ENCODE peak calls at places on chromosomes 2 and 18, in eight cellular contexts. One of them, this sample, is unnamed.

GRCh38 chr2:86809481-86810121 is 18.9 kb upstream of the CD8A start:
- DNase-seq in heart right ventricle: no peak
- DNase-seq in heart left ventricle: no peak
- DNase-seq in IMR-90: no peak
- DNase-seq in ovary: no peak
- DNase-seq in CD8-positive, alpha-beta memory T cell: peak; percentile 68
- DNase-seq in SK-N-SH: no peak
- DNase-seq in aorta: no peak
- DNase-seq in this sample: peak; percentile 81

GRCh38 chr18:9428301-9428706 is 47.0 kb upstream of the RALBP1 start:
- DNase-seq in CD8-positive, alpha-beta memory T cell: no peak
- DNase-seq in heart right ventricle: no peak
- DNase-seq in aorta: no peak
- DNase-seq in ovary: no peak
- DNase-seq in heart left ventricle: no peak
- DNase-seq in IMR-90: no peak
- DNase-seq in SK-N-SH: peak; percentile 34
- DNase-seq in this sample: no peak

GRCh38 chr18:60722742-60723141 is 350.2 kb upstream of the MC4R start:
- DNase-seq in aorta: no peak
- DNase-seq in heart right ventricle: no peak
- DNase-seq in heart left ventricle: no peak
- DNase-seq in IMR-90: no peak
- DNase-seq in SK-N-SH: no peak
- DNase-seq in CD8-positive, alpha-beta memory T cell: no peak
- DNase-seq in ovary: no peak
- DNase-seq in this sample: no peak

GRCh38 chr2:176090870-176091269 is 1.7 kb upstream of the HOXD13 start:
- DNase-seq in IMR-90: no peak
- DNase-seq in CD8-positive, alpha-beta memory T cell: no peak
- DNase-seq in SK-N-SH: no peak
- DNase-seq in ovary: no peak
- DNase-seq in heart left ventricle: no peak
- DNase-seq in heart right ventricle: no peak
- DNase-seq in aorta: no peak
- DNase-seq in this sample: no peak

GRCh38 chr2:112140413-112140802 is 2.2 kb downstream of the FBLN7 start:
- DNase-seq in SK-N-SH: no peak
- DNase-seq in heart right ventricle: no peak
- DNase-seq in heart left ventricle: no peak
- DNase-seq in aorta: no peak
- DNase-seq in IMR-90: no peak
- DNase-seq in ovary: no peak
- DNase-seq in CD8-positive, alpha-beta memory T cell: no peak
- DNase-seq in this sample: no peak

GRCh38 chr2:213238753-213239591 is 45.3 kb upstream of the SPAG16 start:
- DNase-seq in CD8-positive, alpha-beta memory T cell: no peak
- DNase-seq in aorta: no peak
- DNase-seq in ovary: no peak
- DNase-seq in heart right ventricle: no peak
- DNase-seq in SK-N-SH: no peak
- DNase-seq in IMR-90: peak; percentile 86
- DNase-seq in heart left ventricle: no peak
- DNase-seq in this sample: no peak

GRCh38 chr18:49890041-49890440 is 76.7 kb upstream of the ACAA2 start:
- DNase-seq in SK-N-SH: no peak
- DNase-seq in aorta: no peak
- DNase-seq in IMR-90: no peak
- DNase-seq in heart right ventricle: no peak
- DNase-seq in heart left ventricle: no peak
- DNase-seq in ovary: no peak
- DNase-seq in CD8-positive, alpha-beta memory T cell: no peak
- DNase-seq in this sample: no peak

GRCh38 chr2:15752552-15753232 is 161.0 kb downstream of the DDX1 start:
- DNase-seq in SK-N-SH: no peak
- DNase-seq in IMR-90: no peak
- DNase-seq in heart left ventricle: no peak
- DNase-seq in aorta: no peak
- DNase-seq in ovary: no peak
- DNase-seq in heart right ventricle: no peak
- DNase-seq in CD8-positive, alpha-beta memory T cell: no peak
- DNase-seq in this sample: no peak

GRCh38 chr2:130241041-130241707 is 42.9 kb upstream of the TUBA3E start:
- DNase-seq in SK-N-SH: no peak
- DNase-seq in aorta: no peak
- DNase-seq in IMR-90: peak; percentile 5
- DNase-seq in heart right ventricle: no peak
- DNase-seq in ovary: no peak
- DNase-seq in heart left ventricle: no peak
- DNase-seq in CD8-positive, alpha-beta memory T cell: no peak
- DNase-seq in this sample: no peak

GRCh38 chr2:10787176-10787968 is 25.2 kb downstream of the PDIA6 start:
- DNase-seq in heart left ventricle: no peak
- DNase-seq in ovary: no peak
- DNase-seq in SK-N-SH: peak; percentile 60
- DNase-seq in IMR-90: no peak
- DNase-seq in aorta: peak; percentile 62
- DNase-seq in heart right ventricle: no peak
- DNase-seq in CD8-positive, alpha-beta memory T cell: no peak
- DNase-seq in this sample: peak; percentile 32

GRCh38 chr2:103264058-103264457 is 502.2 kb downstream of the TMEM182 start:
- DNase-seq in aorta: no peak
- DNase-seq in SK-N-SH: no peak
- DNase-seq in heart left ventricle: no peak
- DNase-seq in IMR-90: no peak
- DNase-seq in ovary: no peak
- DNase-seq in CD8-positive, alpha-beta memory T cell: no peak
- DNase-seq in heart right ventricle: no peak
- DNase-seq in this sample: no peak

GRCh38 chr2:64212346-64212745 is 68.1 kb upstream of the PELI1 start:
- DNase-seq in IMR-90: peak; percentile 45
- DNase-seq in ovary: no peak
- DNase-seq in heart right ventricle: no peak
- DNase-seq in aorta: no peak
- DNase-seq in SK-N-SH: no peak
- DNase-seq in CD8-positive, alpha-beta memory T cell: no peak
- DNase-seq in heart left ventricle: no peak
- DNase-seq in this sample: no peak

DNA sequence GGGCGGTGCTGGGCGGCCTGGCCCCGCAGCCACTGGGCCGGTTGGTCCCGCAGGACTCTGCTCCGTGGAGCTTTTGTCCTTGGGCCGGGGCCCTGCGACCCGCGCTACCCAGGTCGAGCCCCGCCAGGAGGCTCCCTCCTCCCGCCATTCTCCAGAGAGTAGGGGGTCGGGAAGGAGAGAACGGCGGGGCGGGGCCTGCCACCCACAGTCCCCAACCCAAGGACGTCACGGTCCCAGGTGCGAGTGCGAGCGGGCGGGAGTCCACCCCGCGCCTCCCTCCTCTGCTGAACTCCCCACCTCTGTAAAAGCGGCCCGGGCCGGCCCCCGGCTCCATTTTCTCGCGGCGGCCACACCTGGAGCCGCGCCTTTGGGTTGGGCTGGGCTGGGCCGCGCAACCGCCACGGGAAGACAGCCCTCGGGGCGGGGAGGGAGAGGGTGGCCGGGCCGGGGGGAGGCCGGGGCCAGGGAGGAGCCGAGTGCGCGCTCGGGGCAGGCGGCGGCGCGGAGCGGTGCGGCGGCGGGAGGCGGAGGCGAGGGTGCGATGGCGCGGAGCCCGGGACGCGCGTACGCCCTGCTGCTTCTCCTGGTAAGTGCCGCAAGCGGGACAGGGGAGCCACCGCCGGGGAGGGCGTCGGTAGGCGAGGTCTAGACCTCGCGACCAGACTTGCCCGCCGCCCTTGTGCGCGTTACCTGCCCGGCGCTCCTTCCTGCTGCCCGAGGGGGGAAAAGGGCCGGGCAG is at the start of gene DSG2:
- DNase-seq in ovary: peak; percentile 84
- DNase-seq in CD8-positive, alpha-beta memory T cell: no peak
- DNase-seq in SK-N-SH: peak; percentile 72
- DNase-seq in heart right ventricle: peak; percentile 74
- DNase-seq in IMR-90: no peak
- DNase-seq in heart left ventricle: peak; percentile 78
- DNase-seq in aorta: peak; percentile 73
- DNase-seq in this sample: peak; percentile 92
- H3K4me3 ChIP-seq in ovary: peak within 1 kb of the TSS; percentile 50
- H3K4me3 ChIP-seq in CD8-positive, alpha-beta memory T cell: peak within 1 kb of the TSS; percentile 34
- H3K4me3 ChIP-seq in SK-N-SH: peak within 1 kb of the TSS; percentile 38
- H3K4me3 ChIP-seq in heart right ventricle: peak within 1 kb of the TSS; percentile 75
- H3K4me3 ChIP-seq in IMR-90: peak within 1 kb of the TSS; percentile 47
- H3K4me3 ChIP-seq in heart left ventricle: peak within 1 kb of the TSS; percentile 65
- H3K4me3 ChIP-seq in aorta: peak within 1 kb of the TSS; percentile 7
- H3K4me3 ChIP-seq in this sample: peak within 1 kb of the TSS; percentile 69

GRCh38 chr2:168635065-168635577 is 167.3 kb upstream of the NOSTRIN start:
- DNase-seq in ovary: peak; percentile 54
- DNase-seq in heart right ventricle: peak; percentile 31
- DNase-seq in SK-N-SH: peak; percentile 68
- DNase-seq in heart left ventricle: peak; percentile 60
- DNase-seq in CD8-positive, alpha-beta memory T cell: no peak
- DNase-seq in aorta: no peak
- DNase-seq in IMR-90: peak; percentile 33
- DNase-seq in this sample: peak; percentile 89

GRCh38 chr2:168632733-168633132 is 169.7 kb upstream of the NOSTRIN start:
- DNase-seq in IMR-90: peak; percentile 59
- DNase-seq in ovary: no peak
- DNase-seq in CD8-positive, alpha-beta memory T cell: no peak
- DNase-seq in heart left ventricle: no peak
- DNase-seq in heart right ventricle: no peak
- DNase-seq in aorta: no peak
- DNase-seq in SK-N-SH: peak; percentile 43
- DNase-seq in this sample: no peak

GRCh38 chr2:168633895-168634294 is 168.5 kb upstream of the NOSTRIN start:
- DNase-seq in heart right ventricle: no peak
- DNase-seq in aorta: no peak
- DNase-seq in IMR-90: no peak
- DNase-seq in SK-N-SH: no peak
- DNase-seq in ovary: no peak
- DNase-seq in heart left ventricle: no peak
- DNase-seq in CD8-positive, alpha-beta memory T cell: no peak
- DNase-seq in this sample: no peak

GRCh38 chr2:168639024-168639423 is 163.4 kb upstream of the NOSTRIN start:
- DNase-seq in IMR-90: no peak
- DNase-seq in aorta: no peak
- DNase-seq in ovary: no peak
- DNase-seq in heart right ventricle: no peak
- DNase-seq in heart left ventricle: no peak
- DNase-seq in CD8-positive, alpha-beta memory T cell: no peak
- DNase-seq in SK-N-SH: no peak
- DNase-seq in this sample: no peak

DNA sequence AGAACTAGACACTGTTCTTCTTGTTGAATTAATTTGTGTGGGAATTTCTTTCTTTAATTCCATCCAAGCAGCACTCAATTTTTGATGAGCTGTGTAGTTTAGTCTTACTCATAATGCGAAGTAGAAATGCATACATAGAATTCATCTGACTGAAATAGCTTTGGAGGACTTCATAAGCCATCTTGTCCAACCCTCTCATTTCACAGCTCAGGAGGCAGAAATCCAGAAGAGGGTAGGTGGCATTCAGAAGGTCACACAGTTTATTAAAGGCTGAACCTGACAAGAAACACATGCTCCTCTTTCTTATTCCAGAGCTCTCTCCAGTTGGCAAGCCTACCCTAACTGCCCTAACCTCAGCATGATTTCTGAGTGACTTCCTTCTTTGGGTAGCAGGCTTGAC is 169.2 kb upstream of the NOSTRIN start:
- DNase-seq in heart right ventricle: no peak
- DNase-seq in SK-N-SH: no peak
- DNase-seq in IMR-90: peak; percentile 20
- DNase-seq in CD8-positive, alpha-beta memory T cell: no peak
- DNase-seq in heart left ventricle: peak; percentile 31
- DNase-seq in aorta: no peak
- DNase-seq in ovary: no peak
- DNase-seq in this sample: no peak
- H3K27ac ChIP-seq in heart right ventricle: peak overlapping the region; percentile 69
- H3K27ac ChIP-seq in SK-N-SH: peak overlapping the region; percentile 50
- H3K27ac ChIP-seq in IMR-90: no peak overlapping the region
- H3K27ac ChIP-seq in CD8-positive, alpha-beta memory T cell: no peak overlapping the region
- H3K27ac ChIP-seq in heart left ventricle: peak overlapping the region; percentile 68
- H3K27ac ChIP-seq in aorta: peak overlapping the region; percentile 43
- H3K27ac ChIP-seq in ovary: peak overlapping the region; percentile 71
- H3K27ac ChIP-seq in this sample: no peak overlapping the region

GRCh38 chr2:174338155-174338495 is 3.4 kb downstream of the SP9 start:
- DNase-seq in IMR-90: no peak
- DNase-seq in heart left ventricle: no peak
- DNase-seq in heart right ventricle: no peak
- DNase-seq in SK-N-SH: no peak
- DNase-seq in CD8-positive, alpha-beta memory T cell: no peak
- DNase-seq in aorta: no peak
- DNase-seq in ovary: no peak
- DNase-seq in this sample: no peak
- H3K4me1 ChIP-seq in IMR-90: peaks cover 10% of the 10 kb centered on the region
- H3K4me1 ChIP-seq in heart left ventricle: peaks cover 55% of the 10 kb centered on the region
- H3K4me1 ChIP-seq in heart right ventricle: peaks cover 72% of the 10 kb centered on the region
- H3K4me1 ChIP-seq in SK-N-SH: peaks cover 44% of the 10 kb centered on the region
- H3K4me1 ChIP-seq in CD8-positive, alpha-beta memory T cell: peaks cover 66% of the 10 kb centered on the region
- H3K4me1 ChIP-seq in aorta: no peaks in the 10 kb centered on the region
- H3K4me1 ChIP-seq in ovary: peaks cover 13% of the 10 kb centered on the region
- H3K4me1 ChIP-seq in this sample: peaks cover 5% of the 10 kb centered on the region

DNA sequence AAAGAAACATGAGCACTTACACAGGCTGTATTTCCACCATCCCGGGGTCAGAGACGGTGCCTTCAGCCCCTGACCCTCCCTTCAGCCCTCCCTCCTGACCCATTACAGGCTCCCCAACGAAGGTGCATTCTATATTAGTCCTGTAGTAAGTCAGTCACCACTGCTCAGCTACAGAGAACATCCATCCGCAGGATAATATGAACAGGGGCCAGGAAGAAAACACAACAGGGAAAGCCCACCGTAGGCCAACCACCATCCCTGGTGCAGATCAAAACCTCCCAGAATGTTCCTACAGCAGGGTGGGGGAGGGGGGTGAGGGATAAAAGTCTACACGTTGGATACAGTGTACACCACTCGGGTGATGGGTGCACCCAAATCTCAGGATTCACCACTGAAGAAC is 15.1 kb downstream of the PXDN start:
- DNase-seq in aorta: peak; percentile 21
- DNase-seq in SK-N-SH: no peak
- DNase-seq in CD8-positive, alpha-beta memory T cell: no peak
- DNase-seq in heart left ventricle: no peak
- DNase-seq in IMR-90: no peak
- DNase-seq in heart right ventricle: no peak
- DNase-seq in ovary: no peak
- DNase-seq in this sample: no peak
- H3K4me3 ChIP-seq in aorta: no peak overlapping the region
- H3K4me3 ChIP-seq in SK-N-SH: no peak overlapping the region
- H3K4me3 ChIP-seq in CD8-positive, alpha-beta memory T cell: no peak overlapping the region
- H3K4me3 ChIP-seq in heart left ventricle: no peak overlapping the region
- H3K4me3 ChIP-seq in IMR-90: no peak overlapping the region
- H3K4me3 ChIP-seq in heart right ventricle: no peak overlapping the region
- H3K4me3 ChIP-seq in ovary: no peak overlapping the region
- H3K4me3 ChIP-seq in this sample: no peak overlapping the region

This sample was measured in kidney.